ENCODE peak calls at places on chromosomes 4 and X, in nine cellular contexts. I is CD8-positive, alpha-beta memory T cell; X is IMR-90; F is iris pigment epithelial cell; U is activated T-helper 1 cell treated with Interleukin-2 at 50 U/mL for 16 hours; B is RPMI8226; A is kidney tubule cell; W is A549; H is foreskin fibroblast. M is an unnamed sample.

GRCh38 chr4:103150677-103151076 is 47.5 kb downstream of the CENPE start:
- DNase-seq in X (peak), H (peak), W (peak), A (peak), B (no peak), I (no peak), F (peak), U (no peak), M (peak)

GRCh38 chrX:43176686-43177085 is 398.7 kb upstream of the PPP1R2C start:
- DNase-seq in F (no peak), W (peak), B (peak), U (no peak), X (no peak), I (no peak), A (no peak), H (no peak), M (no peak)

GRCh38 chr4:2961411-2962098 is 1.7 kb downstream of the NOP14 start:
- DNase-seq in I (no peak), H (no peak), X (no peak), W (no peak), F (no peak), U (no peak), B (peak), A (no peak), M (no peak)

GRCh38 chr4:5976431-5976830 is 41.8 kb downstream of the C4orf50 start:
- DNase-seq in W (peak), B (no peak), X (no peak), I (no peak), F (no peak), A (no peak), U (no peak), H (no peak), M (no peak)

GRCh38 chr4:2008921-2009650 is at the start of gene NELFA:
- DNase-seq in H (peak), F (peak), X (peak), W (peak), I (peak), B (peak), U (peak), A (peak), M (peak)

GRCh38 chrX:17038681-17039161 is 92.3 kb downstream of the REPS2 start:
- DNase-seq in W (no peak), A (no peak), U (no peak), B (peak), H (peak), F (peak), X (no peak), I (no peak), M (no peak)

GRCh38 chr4:108586778-108587177 is 33.6 kb upstream of the RPL34 start:
- DNase-seq in X (no peak), W (no peak), A (no peak), F (no peak), U (no peak), H (no peak), I (no peak), B (no peak), M (no peak)

GRCh38 chr4:14719053-14719452 is 283.2 kb upstream of the CPEB2 start:
- DNase-seq in A (peak), I (no peak), U (no peak), B (no peak), F (peak), X (peak), H (peak), W (peak), M (no peak)

GRCh38 chr4:188941524-188942109 is 802.4 kb downstream of the TRIML1 start:
- DNase-seq in B (no peak), X (peak), H (peak), A (peak), W (peak), I (no peak), F (peak), U (no peak), M (peak)

GRCh38 chr4:84666444-84666843 is 83.5 kb downstream of the CDS1 start:
- DNase-seq in H (no peak), A (no peak), X (no peak), B (no peak), I (no peak), W (no peak), F (no peak), U (no peak), M (no peak)

GRCh38 chr4:147428583-147428982 is 52.3 kb upstream of the EDNRA start:
- DNase-seq in H (no peak), A (peak), X (no peak), B (no peak), F (no peak), I (no peak), W (no peak), U (no peak), M (no peak)

GRCh38 chr4:931194-931959 is 739 bp downstream of the GAK start:
- DNase-seq in F (peak), I (peak), X (peak), A (peak), H (peak), U (no peak), B (peak), W (no peak), M (no peak)

GRCh38 chr4:155973639-155974475 is 20.2 kb upstream of the CTSO start:
- DNase-seq in X (peak), A (peak), U (no peak), F (peak), W (no peak), I (no peak), B (no peak), H (no peak), M (peak)

GRCh38 chr4:15374697-15375096 is 53.1 kb upstream of the C1QTNF7 start:
- DNase-seq in I (no peak), B (no peak), X (peak), H (no peak), U (no peak), W (no peak), A (no peak), F (peak), M (no peak)

M was measured in COLO829.